ENCODE peak calls at places on chromosomes 6 and 20, in seven cellular contexts. Q is HCT116, C is MM.1S, G is left ventricle myocardium inferior, B is endothelial cell of umbilical vein, T is brain microvascular endothelial cell, L is RWPE1. X is an unnamed sample.

GRCh38 chr20:48889155-48889790 is 32.2 kb upstream of the ARFGEF2 start:
- DNase-seq in Q (no peak), C (no peak), G (no peak), B (no peak), T (no peak), L (no peak), X (no peak)

GRCh38 chr6:135592276-135592675 is 94.7 kb upstream of the AHI1 start:
- DNase-seq in Q (no peak), C (no peak), G (no peak), B (no peak), T (no peak), L (no peak), X (no peak)

GRCh38 chr20:49823152-49823847 is 10.7 kb downstream of the SLC9A8 start:
- DNase-seq in Q (no peak), C (peak), G (no peak), B (no peak), T (no peak), L (no peak), X (no peak)

GRCh38 chr6:11198663-11199603 is 33.5 kb downstream of the NEDD9 start:
- DNase-seq in Q (no peak), C (peak), G (no peak), B (no peak), T (no peak), L (no peak), X (no peak)

GRCh38 chr20:45059022-45059728 is 41.8 kb downstream of the KCNS1 start:
- DNase-seq in Q (no peak), C (peak), G (no peak), B (no peak), T (peak), L (peak), X (no peak)

GRCh38 chr6:12110523-12111154 is 98.5 kb downstream of the HIVEP1 start:
- DNase-seq in Q (no peak), C (peak), G (no peak), B (no peak), T (no peak), L (no peak), X (no peak)

GRCh38 chr20:24951536-24952047 is 2.5 kb downstream of the CST7 start:
- DNase-seq in Q (no peak), C (no peak), G (no peak), B (no peak), T (no peak), L (no peak), X (peak)

GRCh38 chr20:9330151-9330550 is 184.2 kb upstream of the LAMP5 start:
- DNase-seq in Q (no peak), C (no peak), G (no peak), B (no peak), T (no peak), L (no peak), X (no peak)

GRCh38 chr6:22764521-22764920 is 195.2 kb downstream of the HDGFL1 start:
- DNase-seq in Q (no peak), C (no peak), G (no peak), B (peak), T (no peak), L (no peak), X (no peak)

GRCh38 chr6:153170511-153170910 is 39.4 kb upstream of the RGS17 start:
- DNase-seq in Q (peak), C (no peak), G (no peak), B (no peak), T (peak), L (peak), X (no peak)

GRCh38 chr6:26031151-26031594 is 56.1 kb upstream of the HFE start:
- DNase-seq in Q (no peak), C (peak), G (no peak), B (peak), T (no peak), L (no peak), X (no peak)

GRCh38 chr6:33320315-33321181 is 3.0 kb upstream of the ZBTB22 start:
- DNase-seq in Q (no peak), C (no peak), G (peak), B (peak), T (peak), L (peak), X (peak)

GRCh38 chr6:28078836-28079235 is 1.5 kb upstream of the ZNF165 start:
- DNase-seq in Q (no peak), C (no peak), G (no peak), B (no peak), T (no peak), L (no peak), X (no peak)

GRCh38 chr20:45017859-45018258 is 51.5 kb downstream of the STK4 start:
- DNase-seq in Q (no peak), C (no peak), G (no peak), B (no peak), T (no peak), L (no peak), X (no peak)

GRCh38 chr6:138555294-138555988 is 56.1 kb upstream of the NHSL1 start:
- DNase-seq in Q (no peak), C (no peak), G (no peak), B (peak), T (peak), L (no peak), X (no peak)

GRCh38 chr6:55562318-55562717 is 16.7 kb downstream of the HMGCLL1 start:
- DNase-seq in Q (no peak), C (no peak), G (peak), B (no peak), T (no peak), L (no peak), X (no peak)

GRCh38 chr20:40741507-40742106 is 52.6 kb upstream of the MAFB start:
- DNase-seq in Q (peak), C (peak), G (peak), B (peak), T (peak), L (peak), X (no peak)

GRCh38 chr6:30981942-30982772 is 1.4 kb upstream of the MUC21 start:
- DNase-seq in Q (no peak), C (no peak), G (no peak), B (peak), T (peak), L (no peak), X (no peak)

GRCh38 chr6:136920216-136920857 is 1.8 kb upstream of the SLC35D3 start:
- DNase-seq in Q (no peak), C (no peak), G (no peak), B (peak), T (no peak), L (no peak), X (no peak)

GRCh38 chr6:151112130-151112529 is 127.6 kb upstream of the AKAP12 start:
- DNase-seq in Q (no peak), C (no peak), G (no peak), B (no peak), T (no peak), L (no peak), X (no peak)

GRCh38 chr6:109389650-109390274 is 7.5 kb upstream of the CD164 start:
- DNase-seq in Q (no peak), C (no peak), G (no peak), B (no peak), T (no peak), L (no peak), X (no peak)

GRCh38 chr20:17854307-17854903 is 114.2 kb downstream of the SNX5 start:
- DNase-seq in Q (peak), C (peak), G (peak), B (peak), T (peak), L (peak), X (peak)

GRCh38 chr6:27441001-27441400 is 31.9 kb downstream of the ZNF184 start:
- DNase-seq in Q (no peak), C (no peak), G (no peak), B (no peak), T (peak), L (no peak), X (no peak)

GRCh38 chr6:36118550-36119107 is 11.7 kb upstream of the MAPK13 start:
- DNase-seq in Q (no peak), C (no peak), G (no peak), B (no peak), T (no peak), L (no peak), X (peak)

GRCh38 chr6:109503327-109504224 is 20.6 kb upstream of the ZBTB24 start:
- DNase-seq in Q (no peak), C (no peak), G (no peak), B (no peak), T (no peak), L (no peak), X (peak)

GRCh38 chr20:370151-370600 is 10.4 kb upstream of the TRIB3 start:
- DNase-seq in Q (no peak), C (no peak), G (no peak), B (peak), T (no peak), L (no peak), X (no peak)

GRCh38 chr20:52031574-52032303 is 159.8 kb downstream of the ZFP64 start:
- DNase-seq in Q (no peak), C (no peak), G (no peak), B (peak), T (peak), L (no peak), X (no peak)

GRCh38 chr6:134253681-134254080 is 64.2 kb downstream of the SGK1 start:
- DNase-seq in Q (no peak), C (no peak), G (no peak), B (no peak), T (no peak), L (no peak), X (no peak)

GRCh38 chr6:142207265-142207877 is 60.3 kb downstream of the VTA1 start:
- DNase-seq in Q (peak), C (peak), G (peak), B (peak), T (peak), L (peak), X (peak)

GRCh38 chr6:3607599-3607998 is 143.9 kb downstream of the PXDC1 start:
- DNase-seq in Q (no peak), C (no peak), G (no peak), B (no peak), T (no peak), L (no peak), X (no peak)
- H3K27ac ChIP-seq in Q (no peak), C (no peak), G (no peak), B (no peak), T (no peak), L (no peak), X (no peak)

GRCh38 chr6:1553562-1554088 is 56.1 kb upstream of the FOXC1 start:
- DNase-seq in Q (no peak), C (no peak), G (no peak), B (no peak), T (no peak), L (no peak), X (no peak)

GRCh38 chr6:1554241-1554880 is 55.4 kb upstream of the FOXC1 start:
- DNase-seq in Q (no peak), C (no peak), G (no peak), B (no peak), T (no peak), L (peak), X (no peak)

GRCh38 chr6:1551236-1551635 is 58.5 kb upstream of the FOXC1 start:
- DNase-seq in Q (no peak), C (no peak), G (no peak), B (no peak), T (no peak), L (no peak), X (no peak)

GRCh38 chr6:1554881-1555569 is 54.7 kb upstream of the FOXC1 start:
- DNase-seq in Q (no peak), C (peak), G (peak), B (peak), T (peak), L (peak), X (peak)

DNA sequence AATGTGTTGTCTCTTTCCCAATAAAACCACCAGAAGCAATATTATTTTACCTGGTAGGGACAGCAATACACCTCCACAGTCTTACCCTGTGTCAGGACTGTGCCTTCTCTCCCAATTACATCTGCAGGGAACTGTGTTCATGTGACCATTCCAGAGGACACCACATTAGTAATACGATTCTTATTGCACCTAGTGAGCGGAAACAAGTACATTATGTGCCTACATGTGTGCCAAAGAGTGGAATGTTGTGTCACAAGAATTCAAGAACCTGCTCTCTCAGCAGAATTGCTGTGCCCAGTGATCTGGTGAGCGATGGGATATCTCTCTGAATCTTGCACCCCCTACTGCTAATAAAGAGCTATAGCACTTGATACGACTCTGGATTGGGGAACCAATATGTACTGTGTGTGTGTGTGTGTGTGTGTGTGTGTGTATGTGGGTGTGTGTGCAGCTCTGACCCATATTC is 57.4 kb upstream of the FOXC1 start:
- DNase-seq in Q (peak), C (peak), G (no peak), B (peak), T (peak), L (peak), X (no peak)
- TF ChIP-seq CTCF in Q (peak), C (peak), G (peak), B (peak), T (peak), L (no peak), X (peak)

GRCh38 chr6:17485181-17485580 is 91.8 kb downstream of the CAP2 start:
- DNase-seq in Q (no peak), C (no peak), G (no peak), B (no peak), T (no peak), L (no peak), X (no peak)
- H3K27ac ChIP-seq in Q (no peak), C (no peak), G (peak), B (no peak), T (no peak), L (no peak), X (no peak)

GRCh38 chr6:64249129-64249528 is 613.5 kb downstream of the PHF3 start:
- DNase-seq in Q (no peak), C (no peak), G (no peak), B (no peak), T (no peak), L (no peak), X (no peak)

GRCh38 chr6:64254558-64254957 is 619.0 kb downstream of the PHF3 start:
- DNase-seq in Q (no peak), C (no peak), G (no peak), B (peak), T (no peak), L (no peak), X (no peak)

GRCh38 chr6:64252256-64252655 is 616.7 kb downstream of the PHF3 start:
- DNase-seq in Q (no peak), C (no peak), G (no peak), B (no peak), T (no peak), L (no peak), X (no peak)

GRCh38 chr6:64255000-64255399 is 619.4 kb downstream of the PHF3 start:
- DNase-seq in Q (no peak), C (no peak), G (no peak), B (no peak), T (no peak), L (no peak), X (no peak)

GRCh38 chr6:64250126-64250525 is 614.5 kb downstream of the PHF3 start:
- DNase-seq in Q (no peak), C (no peak), G (no peak), B (no peak), T (no peak), L (no peak), X (no peak)
- TF ChIP-seq CTCF in Q (no peak), C (no peak), G (no peak), B (no peak), T (peak), L (no peak), X (no peak)

GRCh38 chr6:17930321-17930993 is 57.0 kb downstream of the KIF13A start:
- DNase-seq in Q (no peak), C (no peak), G (no peak), B (peak), T (no peak), L (no peak), X (no peak)
- H3K27ac ChIP-seq in Q (no peak), C (no peak), G (peak), B (peak), T (peak), L (no peak), X (peak)

GRCh38 chr6:168817558-168818159 is 376.7 kb downstream of the SMOC2 start:
- DNase-seq in Q (no peak), C (no peak), G (no peak), B (no peak), T (no peak), L (no peak), X (no peak)

GRCh38 chr6:168819546-168819945 is 378.6 kb downstream of the SMOC2 start:
- DNase-seq in Q (no peak), C (no peak), G (no peak), B (no peak), T (no peak), L (no peak), X (no peak)

DNA sequence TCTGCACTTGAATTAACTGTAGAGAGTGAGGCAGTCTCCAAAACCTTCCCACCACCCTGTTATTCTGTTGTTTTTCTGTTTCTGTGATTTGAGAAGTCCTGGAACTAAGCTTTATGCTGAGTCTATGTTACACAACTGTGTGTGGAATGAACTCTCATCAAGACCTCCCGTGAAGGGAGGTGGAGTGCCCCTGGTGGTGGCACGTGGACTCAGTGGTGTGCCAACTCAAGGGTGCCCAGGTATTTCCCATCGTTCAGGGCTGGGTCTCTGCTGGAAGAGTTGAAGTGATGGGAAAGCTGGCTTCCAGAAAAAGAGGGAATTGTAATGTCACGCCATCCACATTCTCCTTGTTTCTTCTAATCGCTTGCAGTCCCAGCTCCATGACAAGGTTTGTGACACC is 374.2 kb downstream of the SMOC2 start:
- DNase-seq in Q (peak), C (no peak), G (no peak), B (no peak), T (no peak), L (no peak), X (no peak)
- TF ChIP-seq CTCF in Q (peak), C (no peak), G (no peak), B (no peak), T (no peak), L (no peak), X (no peak)

GRCh38 chr20:34522969-34523871 is 7.0 kb downstream of the DYNLRB1 start:
- DNase-seq in Q (peak), C (peak), G (peak), B (peak), T (peak), L (peak), X (no peak)
- H3K27ac ChIP-seq in Q (no peak), C (peak), G (peak), B (no peak), T (peak), L (peak), X (no peak)

DNA sequence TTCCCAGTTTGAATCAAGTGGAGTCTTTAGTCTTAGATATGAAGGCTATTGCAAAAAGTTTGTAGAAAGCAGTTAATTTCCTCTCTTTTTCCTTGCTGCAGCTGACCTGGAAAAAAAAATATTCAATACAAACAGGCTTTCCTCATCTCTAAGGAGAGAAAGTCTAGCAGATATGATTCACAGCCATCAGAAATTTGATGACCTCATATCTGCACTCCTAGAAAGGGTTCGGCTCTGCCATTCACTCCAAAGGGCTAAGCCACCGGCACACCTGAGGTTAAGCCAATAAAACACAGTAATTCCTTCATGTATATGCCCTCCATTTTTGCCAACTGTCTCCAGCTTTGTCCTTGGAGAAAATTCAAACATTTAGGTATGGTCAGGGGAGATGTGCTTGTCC is 18.8 kb upstream of the LY86 start:
- DNase-seq in Q (no peak), C (no peak), G (no peak), B (no peak), T (no peak), L (no peak), X (no peak)
- TF ChIP-seq CTCF in Q (no peak), C (no peak), G (no peak), B (no peak), T (no peak), L (no peak), X (no peak)

GRCh38 chr6:111936718-111937117 is 63.5 kb upstream of the FYN start:
- DNase-seq in Q (no peak), C (no peak), G (no peak), B (no peak), T (no peak), L (no peak), X (no peak)
- H3K27ac ChIP-seq in Q (no peak), C (no peak), G (no peak), B (no peak), T (no peak), L (no peak), X (no peak)

GRCh38 chr20:22490287-22491187 is 93.8 kb downstream of the FOXA2 start:
- DNase-seq in Q (no peak), C (no peak), G (no peak), B (no peak), T (no peak), L (peak), X (peak)
- TF ChIP-seq CTCF in Q (peak), C (no peak), G (no peak), B (no peak), T (no peak), L (no peak), X (peak)